ENCODE peak calls at places on chromosomes 2 and 18, in eight cellular contexts. O is K562; R is progenitor cell of endocrine pancreas; H is caudate nucleus; J is NCI-H345; M is cardiac fibroblast; W is GM03348; C is activated CD8-positive, alpha-beta memory T cell treated with anti-CD3 and anti-CD28 coated beads, Interleukin-2, amount 50 U/mL, for 4 hours. N is an unnamed sample.

GRCh38 chr18:13437034-13437433 is 218.5 kb downstream of the LDLRAD4 start:
- DNase-seq in M (no peak), W (peak; percentile 52), C (no peak), R (no peak), O (no peak), J (peak; percentile 28), H (no peak), N (no peak)

GRCh38 chr2:222864296-222864695 is 3.5 kb downstream of the ACSL3 start:
- DNase-seq in R (no peak), C (no peak), M (peak; percentile 87), H (no peak), J (no peak), O (no peak), W (peak; percentile 68), N (no peak)

GRCh38 chr2:63819256-63819655 is 22.4 kb upstream of the UGP2 start:
- DNase-seq in J (no peak), R (no peak), W (no peak), H (no peak), O (no peak), C (no peak), M (no peak), N (no peak)

GRCh38 chr18:318791-319291 is 51.0 kb upstream of the THOC1 start:
- DNase-seq in M (no peak), H (no peak), R (no peak), W (no peak), O (no peak), C (no peak), J (no peak), N (no peak)

GRCh38 chr18:2310824-2311349 is 260.4 kb downstream of the METTL4 start:
- DNase-seq in J (no peak), O (no peak), C (no peak), M (no peak), R (no peak), H (no peak), W (no peak), N (no peak)

GRCh38 chr2:98242006-98242405 is 104.2 kb upstream of the CNGA3 start:
- DNase-seq in M (no peak), J (no peak), R (no peak), W (no peak), H (peak; percentile 25), O (no peak), C (no peak), N (peak; percentile 88)

GRCh38 chr2:209236369-209236768 is 187.5 kb upstream of the MAP2 start:
- DNase-seq in C (no peak), J (no peak), O (no peak), W (no peak), R (no peak), M (no peak), H (no peak), N (no peak)

GRCh38 chr18:26450989-26451682 is 97.2 kb downstream of the KCTD1 start:
- DNase-seq in R (no peak), C (no peak), W (no peak), M (no peak), J (no peak), H (no peak), O (no peak), N (no peak)

GRCh38 chr2:231961349-231962166 is at the start of gene DIS3L2:
- DNase-seq in W (peak; percentile 92), C (peak; percentile 80), J (peak; percentile 81), R (peak; percentile 57), H (peak; percentile 74), M (peak; percentile 86), O (peak; percentile 79), N (peak; percentile 77)

GRCh38 chr2:201149064-201149820 is 33.3 kb downstream of the CFLAR start:
- DNase-seq in H (no peak), R (no peak), C (no peak), J (no peak), W (peak; percentile 84), M (peak; percentile 98), O (no peak), N (no peak)

GRCh38 chr2:239396881-239397681 is 3.7 kb downstream of the HDAC4 start:
- DNase-seq in W (no peak), O (no peak), J (peak; percentile 42), M (no peak), C (peak; percentile 41), H (no peak), R (no peak), N (no peak)

GRCh38 chr2:206343816-206344215 is 69.4 kb downstream of the ZDBF2 start:
- DNase-seq in W (no peak), C (no peak), O (no peak), H (no peak), J (no peak), R (no peak), M (no peak), N (no peak)

GRCh38 chr2:18123211-18123570 is 244.7 kb downstream of the KCNS3 start:
- DNase-seq in M (no peak), C (no peak), R (no peak), O (no peak), W (no peak), J (no peak), H (no peak), N (no peak)

GRCh38 chr18:25136416-25137132 is 215.4 kb downstream of the ZNF521 start:
- DNase-seq in M (peak; percentile 6), H (no peak), W (no peak), J (no peak), C (no peak), R (no peak), O (no peak), N (no peak)

GRCh38 chr18:51051105-51051712 is 21.2 kb downstream of the SMAD4 start:
- DNase-seq in W (peak; percentile 62), M (peak; percentile 75), R (no peak), H (no peak), C (no peak), O (peak; percentile 20), J (peak; percentile 46), N (peak; percentile 64)

GRCh38 chr2:46794693-46795317 is 120.8 kb downstream of the MCFD2 start:
- DNase-seq in M (no peak), J (no peak), W (no peak), H (no peak), O (no peak), C (no peak), R (no peak), N (no peak)

GRCh38 chr18:76953186-76953982 is 131.0 kb downstream of the ZNF236 start:
- DNase-seq in C (no peak), J (no peak), M (no peak), O (no peak), W (no peak), R (no peak), H (peak; percentile 39), N (no peak)

GRCh38 chr2:60948926-60949579 is 67.7 kb downstream of the REL start:
- DNase-seq in J (no peak), O (no peak), R (no peak), C (no peak), H (no peak), M (peak; percentile 55), W (peak; percentile 23), N (no peak)

GRCh38 chr2:9187620-9188214 is 18.9 kb upstream of the ASAP2 start:
- DNase-seq in C (no peak), O (no peak), J (no peak), W (no peak), R (no peak), H (no peak), M (peak; percentile 73), N (no peak)

GRCh38 chr2:113218283-113219091 is 44.7 kb downstream of the PSD4 start:
- DNase-seq in O (no peak), C (no peak), W (no peak), H (no peak), M (peak; percentile 25), R (no peak), J (no peak), N (no peak)

GRCh38 chr2:8548065-8548870 is 133.6 kb upstream of the ID2 start:
- DNase-seq in R (no peak), M (no peak), J (no peak), H (no peak), C (no peak), O (no peak), W (no peak), N (no peak)

GRCh38 chr2:128372621-128373341 is 54.1 kb upstream of the HS6ST1 start:
- DNase-seq in M (no peak), H (no peak), C (no peak), J (no peak), W (no peak), R (no peak), O (no peak), N (no peak)

GRCh38 chr2:221999702-222000101 is 299.1 kb downstream of the PAX3 start:
- DNase-seq in O (no peak), M (peak; percentile 2), C (no peak), H (no peak), J (no peak), W (no peak), R (no peak), N (no peak)

GRCh38 chr2:132670961-132671781 is 1.2 kb upstream of the LYPD1 start:
- DNase-seq in J (peak; percentile 53), M (peak; percentile 90), R (peak; percentile 10), W (peak; percentile 27), H (no peak), O (no peak), C (no peak), N (no peak)

GRCh38 chr2:234963785-234964615 is 12.2 kb downstream of the SH3BP4 start:
- DNase-seq in W (peak; percentile 75), R (no peak), H (no peak), O (no peak), J (no peak), M (no peak), C (no peak), N (no peak)

GRCh38 chr2:1693723-1694122 is 50.6 kb downstream of the PXDN start:
- DNase-seq in R (no peak), M (no peak), W (no peak), O (no peak), H (no peak), J (no peak), C (no peak), N (no peak)